ENCODE peak calls at places on chromosomes 1 and 21, in seven cellular contexts. I is aorta, J is heart right ventricle, O is tibial artery, C is fibroblast of lung, U is uterus, F is hepatocyte. W is an unnamed sample. For H3K27me3, the result is how much of the 10 kb centered on the place peaks cover.

GRCh38 chr21:28127390-28127789 is 865.3 kb downstream of the LTN1 start:
- DNase-seq in I (no peak), J (no peak), O (no peak), C (peak), U (no peak), F (no peak), W (no peak)

GRCh38 chr1:215894617-215895016 is 327.5 kb downstream of the KCTD3 start:
- DNase-seq in I (no peak), J (no peak), O (no peak), C (no peak), U (no peak), F (no peak), W (no peak)

GRCh38 chr1:180981596-180982387 is 40.9 kb downstream of the STX6 start:
- DNase-seq in I (no peak), J (no peak), O (no peak), C (no peak), U (no peak), F (no peak), W (no peak)

GRCh38 chr1:8020032-8020431 is 6.1 kb downstream of the ERRFI1 start:
- DNase-seq in I (no peak), J (no peak), O (no peak), C (peak), U (no peak), F (peak), W (no peak)

GRCh38 chr1:201309420-201309819 is 26.1 kb downstream of the PKP1 start:
- DNase-seq in I (no peak), J (peak), O (peak), C (no peak), U (peak), F (peak), W (peak)

GRCh38 chr21:25842925-25843324 is 108.2 kb downstream of the GABPA start:
- DNase-seq in I (no peak), J (no peak), O (no peak), C (no peak), U (no peak), F (no peak), W (no peak)

GRCh38 chr21:17834639-17835354 is 15.6 kb upstream of the C21orf91 start:
- DNase-seq in I (no peak), J (no peak), O (no peak), C (no peak), U (no peak), F (no peak), W (no peak)

GRCh38 chr1:244102051-244102450 is 51.0 kb downstream of the ZBTB18 start:
- DNase-seq in I (no peak), J (no peak), O (no peak), C (no peak), U (no peak), F (no peak), W (peak)

GRCh38 chr1:234969011-234969441 is 159.6 kb downstream of the TOMM20 start:
- DNase-seq in I (no peak), J (no peak), O (no peak), C (no peak), U (no peak), F (no peak), W (peak)

GRCh38 chr1:54937469-54937868 is 43.0 kb upstream of the TMEM61 start:
- DNase-seq in I (no peak), J (no peak), O (no peak), C (no peak), U (no peak), F (no peak), W (no peak)

GRCh38 chr1:220922951-220923350 is 43.7 kb downstream of the HLX start:
- DNase-seq in I (no peak), J (no peak), O (no peak), C (no peak), U (no peak), F (no peak), W (peak)

GRCh38 chr1:114607223-114607622 is 25.8 kb upstream of the BCAS2 start:
- DNase-seq in I (no peak), J (no peak), O (no peak), C (no peak), U (no peak), F (no peak), W (no peak)

GRCh38 chr1:184806296-184806721 is 51.7 kb upstream of the EDEM3 start:
- DNase-seq in I (no peak), J (no peak), O (no peak), C (no peak), U (no peak), F (no peak), W (no peak)

GRCh38 chr1:57013522-57013921 is 47.7 kb upstream of the C8B start:
- DNase-seq in I (no peak), J (no peak), O (no peak), C (no peak), U (no peak), F (peak), W (no peak)

GRCh38 chr1:202966006-202966904 is 802 bp downstream of the CYB5R1 start:
- DNase-seq in I (peak), J (no peak), O (no peak), C (no peak), U (no peak), F (no peak), W (no peak)

GRCh38 chr1:6519491-6519934 is 28.0 kb upstream of the PLEKHG5 start:
- DNase-seq in I (peak), J (no peak), O (no peak), C (no peak), U (no peak), F (no peak), W (peak)

GRCh38 chr1:231040019-231040799 is at the start of gene FAM89A:
- DNase-seq in I (peak), J (peak), O (peak), C (peak), U (peak), F (peak), W (peak)

GRCh38 chr1:167617100-167617949 is 12.7 kb upstream of the RCSD1 start:
- DNase-seq in I (no peak), J (peak), O (peak), C (peak), U (peak), F (no peak), W (no peak)

GRCh38 chr1:197732187-197732586 is 43.1 kb downstream of the DENND1B start:
- DNase-seq in I (no peak), J (no peak), O (no peak), C (no peak), U (no peak), F (no peak), W (no peak)

GRCh38 chr1:30988045-30988444 is 77.5 kb downstream of the PUM1 start:
- DNase-seq in I (no peak), J (no peak), O (no peak), C (no peak), U (no peak), F (no peak), W (no peak)

GRCh38 chr1:109817881-109818280 is 54.2 kb upstream of the EPS8L3 start:
- DNase-seq in I (no peak), J (no peak), O (no peak), C (no peak), U (no peak), F (no peak), W (no peak)

GRCh38 chr1:99869304-99869703 is 19.1 kb downstream of the AGL start:
- DNase-seq in I (no peak), J (no peak), O (no peak), C (peak), U (no peak), F (no peak), W (no peak)

GRCh38 chr1:42962641-42963377 is 4.1 kb upstream of the SLC2A1 start:
- DNase-seq in I (peak), J (peak), O (peak), C (peak), U (peak), F (peak), W (peak)

GRCh38 chr1:116514708-116515525 is 55.9 kb downstream of the CD58 start:
- DNase-seq in I (no peak), J (no peak), O (no peak), C (no peak), U (no peak), F (no peak), W (no peak)

DNA sequence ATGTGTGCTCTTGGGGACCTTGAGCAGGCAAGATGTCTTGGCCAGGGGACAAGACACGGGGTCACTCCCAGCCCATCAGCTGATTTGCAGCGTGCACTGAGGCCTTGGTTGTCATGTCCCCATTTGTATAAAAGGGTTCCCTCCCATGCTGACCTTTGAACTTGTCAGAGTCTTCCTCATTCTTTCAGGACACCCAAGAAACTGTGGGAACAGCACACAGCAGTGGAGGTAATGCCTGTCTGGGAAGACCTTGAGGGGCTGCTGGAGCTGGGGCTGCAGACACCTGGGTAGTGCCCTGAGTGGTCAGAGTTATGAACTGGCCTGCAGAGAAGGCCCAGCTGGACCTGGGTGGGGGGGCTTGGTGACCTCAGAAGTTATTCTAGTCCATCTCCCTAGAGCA is 46.4 kb downstream of the FAAH start:
- DNase-seq in I (no peak), J (no peak), O (no peak), C (no peak), U (no peak), F (no peak), W (no peak)
- H3K27me3 ChIP-seq in I (under half), J (under half), O (under half), C (under half), U (under half), F (under half), W (under half)

GRCh38 chr1:224617410-224618361 is 1.6 kb downstream of the CNIH3 start:
- DNase-seq in I (no peak), J (no peak), O (no peak), C (peak), U (no peak), F (no peak), W (no peak)

GRCh38 chr1:224615861-224616760 is at the start of gene CNIH3:
- DNase-seq in I (no peak), J (no peak), O (no peak), C (peak), U (no peak), F (peak), W (no peak)

GRCh38 chr1:224619209-224619608 is 3.1 kb downstream of the CNIH3 start:
- DNase-seq in I (no peak), J (no peak), O (no peak), C (no peak), U (no peak), F (no peak), W (no peak)

GRCh38 chr1:224620105-224620504 is 4.0 kb downstream of the CNIH3 start:
- DNase-seq in I (no peak), J (no peak), O (no peak), C (no peak), U (no peak), F (no peak), W (no peak)

GRCh38 chr1:224616761-224617409 is 768 bp downstream of the CNIH3 start:
- DNase-seq in I (no peak), J (no peak), O (no peak), C (peak), U (no peak), F (no peak), W (no peak)
- H3K27me3 ChIP-seq in I (under half), J (under half), O (half or more), C (under half), U (under half), F (half or more), W (under half)

GRCh38 chr1:1965546-1965945 is 38.0 kb downstream of the CFAP74 start:
- DNase-seq in I (no peak), J (no peak), O (no peak), C (no peak), U (no peak), F (no peak), W (no peak)
- H3K27me3 ChIP-seq in I (under half), J (half or more), O (half or more), C (under half), U (under half), F (under half), W (under half)

GRCh38 chr1:3353901-3354300 is 100.6 kb upstream of the ARHGEF16 start:
- DNase-seq in I (no peak), J (no peak), O (no peak), C (no peak), U (no peak), F (no peak), W (no peak)

GRCh38 chr1:3356827-3357457 is 97.5 kb upstream of the ARHGEF16 start:
- DNase-seq in I (no peak), J (no peak), O (no peak), C (no peak), U (no peak), F (no peak), W (no peak)

GRCh38 chr1:3355894-3356826 is 98.3 kb upstream of the ARHGEF16 start:
- DNase-seq in I (no peak), J (no peak), O (no peak), C (no peak), U (no peak), F (peak), W (no peak)

GRCh38 chr1:3352952-3353331 is 101.5 kb upstream of the ARHGEF16 start:
- DNase-seq in I (peak), J (peak), O (peak), C (no peak), U (peak), F (peak), W (peak)

GRCh38 chr1:3355089-3355488 is 99.4 kb upstream of the ARHGEF16 start:
- DNase-seq in I (no peak), J (no peak), O (no peak), C (no peak), U (no peak), F (no peak), W (no peak)
- H3K27me3 ChIP-seq in I (under half), J (under half), O (under half), C (under half), U (under half), F (under half), W (under half)

DNA sequence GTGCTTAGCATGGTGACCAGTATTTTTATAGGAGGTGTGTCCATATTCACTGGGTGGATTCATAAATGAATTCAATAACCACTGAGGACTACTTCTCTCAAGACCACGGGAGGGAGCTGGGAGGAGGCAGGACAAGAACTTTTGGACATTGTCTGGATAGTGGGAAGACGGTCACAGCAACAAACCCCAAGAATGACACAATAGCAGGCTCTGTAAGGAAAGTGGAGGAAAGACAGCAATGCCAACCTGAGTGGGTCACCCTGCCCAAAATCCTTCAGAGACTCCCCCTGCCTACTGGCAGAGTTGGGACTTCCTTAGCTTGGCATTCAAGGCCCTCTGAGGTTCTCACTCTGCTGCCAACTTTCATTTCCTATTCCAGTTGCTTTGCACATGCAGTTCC is 42.0 kb downstream of the GLIS1 start:
- DNase-seq in I (no peak), J (no peak), O (no peak), C (no peak), U (no peak), F (no peak), W (no peak)
- H3K27me3 ChIP-seq in I (under half), J (under half), O (under half), C (under half), U (under half), F (under half), W (under half)

DNA sequence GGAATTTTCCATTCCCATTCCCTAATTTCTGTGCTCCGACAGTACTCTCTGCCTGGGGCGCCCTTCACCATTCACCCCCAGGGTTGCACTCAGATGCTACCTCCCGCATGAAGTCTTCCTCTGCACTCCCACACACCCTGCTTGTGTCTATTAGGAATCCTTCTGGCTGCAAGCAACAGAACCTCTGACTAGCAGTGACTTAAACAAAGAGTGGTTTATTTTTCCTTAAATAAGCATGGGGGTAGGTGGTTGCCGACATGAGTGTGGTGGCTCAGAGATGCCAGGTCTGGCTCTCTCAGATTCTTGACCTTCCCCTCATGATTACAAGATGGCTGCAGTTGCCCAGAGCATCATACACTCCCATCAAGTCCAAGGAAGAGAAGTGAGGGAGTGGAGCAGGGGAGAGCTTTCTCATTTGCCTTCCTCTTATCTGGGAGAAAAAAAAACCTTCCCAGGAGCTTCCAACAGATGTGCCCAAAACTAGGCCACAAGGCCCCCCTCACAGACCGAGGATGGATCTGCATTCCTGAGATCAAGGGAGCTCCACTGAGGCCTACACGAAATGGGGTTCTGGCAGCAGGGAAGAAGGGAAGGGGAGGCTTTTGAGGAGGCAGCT is 49.6 kb upstream of the LBR start:
- DNase-seq in I (peak), J (no peak), O (peak), C (no peak), U (no peak), F (no peak), W (no peak)
- H3K27me3 ChIP-seq in I (under half), J (under half), O (under half), C (under half), U (under half), F (under half), W (under half)

GRCh38 chr1:3373175-3373574 is 81.3 kb upstream of the ARHGEF16 start:
- DNase-seq in I (no peak), J (no peak), O (no peak), C (no peak), U (no peak), F (no peak), W (no peak)
- H3K27me3 ChIP-seq in I (under half), J (under half), O (under half), C (under half), U (under half), F (under half), W (under half)

DNA sequence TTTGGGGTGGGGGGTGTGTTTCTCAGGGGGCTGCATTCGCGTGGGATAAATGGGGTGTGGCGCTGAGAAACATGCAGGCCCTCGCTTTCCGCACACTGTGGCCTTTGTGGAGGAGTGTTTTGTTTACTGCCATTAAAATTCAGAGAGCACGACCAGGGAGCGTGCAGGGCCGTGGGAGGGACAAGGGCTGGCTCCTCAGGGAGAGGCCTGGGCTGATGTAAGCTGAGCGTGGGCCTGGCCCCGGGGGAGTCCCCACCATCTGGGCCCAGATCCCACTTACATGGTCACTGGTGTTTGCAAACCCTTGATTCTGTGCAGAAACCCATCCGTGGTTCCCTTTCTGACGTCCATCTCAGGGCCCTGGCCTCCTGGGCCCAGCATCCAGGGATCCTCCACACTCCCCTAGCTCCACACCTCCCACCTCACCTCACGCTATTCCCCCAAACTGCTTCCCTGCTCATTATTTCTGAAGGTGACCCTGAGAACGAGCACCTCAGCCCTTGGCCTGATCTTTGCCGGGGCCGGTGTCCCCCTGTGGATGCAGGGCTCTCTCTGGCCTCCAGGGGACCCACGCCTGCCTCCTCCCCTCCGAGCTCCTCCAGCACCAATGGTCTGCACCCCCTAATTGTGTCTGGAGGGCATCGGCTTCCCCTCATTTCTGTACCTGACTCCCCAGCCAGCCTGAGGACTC is 92.5 kb upstream of the SIM2 start:
- DNase-seq in I (no peak), J (no peak), O (no peak), C (no peak), U (no peak), F (no peak), W (no peak)
- H3K27me3 ChIP-seq in I (under half), J (under half), O (under half), C (under half), U (under half), F (under half), W (under half)

DNA sequence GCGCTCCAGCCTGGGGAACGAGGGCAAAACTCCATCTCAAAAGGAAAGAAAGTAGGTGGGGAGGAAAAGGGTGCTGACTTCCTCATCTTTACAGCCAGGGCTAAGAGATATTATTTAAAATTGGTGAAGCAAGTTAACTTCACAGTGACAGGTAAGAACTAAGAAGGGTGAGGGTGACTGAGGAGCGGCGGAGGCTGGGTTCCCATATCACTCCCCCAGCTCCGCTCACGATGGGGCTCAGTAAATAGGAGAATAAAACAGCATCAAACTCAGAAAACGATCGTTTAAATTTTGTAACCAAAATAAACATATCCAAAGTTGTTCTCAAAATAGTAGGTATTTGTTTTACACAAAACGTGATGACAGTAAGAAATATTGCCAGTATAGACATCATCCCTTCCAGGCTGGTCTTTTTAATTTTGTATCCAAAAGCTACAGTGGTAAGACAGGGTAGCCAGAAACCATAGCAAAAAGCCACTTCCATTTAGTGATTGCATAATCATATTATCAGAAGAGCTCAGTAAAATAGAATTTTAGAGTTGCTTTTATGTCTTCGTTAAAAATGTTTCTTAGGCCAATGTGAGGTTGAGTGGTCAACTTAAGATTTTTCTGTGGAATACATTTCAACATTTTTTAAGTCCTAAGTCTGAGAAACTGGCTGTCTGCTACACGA is 26.2 kb upstream of the ADARB1 start:
- DNase-seq in I (no peak), J (no peak), O (peak), C (no peak), U (no peak), F (no peak), W (no peak)
- H3K27me3 ChIP-seq in I (under half), J (under half), O (under half), C (under half), U (under half), F (under half), W (under half)

GRCh38 chr1:47450606-47451005 is 12.8 kb downstream of the FOXD2 start:
- DNase-seq in I (no peak), J (no peak), O (no peak), C (no peak), U (no peak), F (no peak), W (no peak)
- H3K27me3 ChIP-seq in I (under half), J (half or more), O (under half), C (under half), U (under half), F (half or more), W (under half)